ENCODE peak calls at places on chromosomes 6 and 20, in ten cellular contexts. One of them, this sample, is unnamed.
A peak's percentile ranks its signal among the peaks of the same experiment; 100 is the strongest.

GRCh38 chr6:32081168-32081624 is 27.9 kb downstream of the TNXB start:
- DNase-seq in AG08395: peak; percentile 97
- DNase-seq in mesenteric fat pad: no peak
- DNase-seq in occipital lobe: peak; percentile 42
- DNase-seq in PC-3: peak; percentile 74
- DNase-seq in pancreas: no peak
- DNase-seq in stimulated activated CD8-positive, alpha-beta memory T cell treated with anti-CD3 and anti-CD28 coated beads, Interleukin-4, amount 100 ng/mL, for 4 hours: no peak
- DNase-seq in H9: no peak
- DNase-seq in iris pigment epithelial cell: peak; percentile 90
- DNase-seq in choroid plexus epithelial cell: peak; percentile 84
- DNase-seq in this sample: peak; percentile 91

GRCh38 chr6:116624036-116624805 is 7.9 kb downstream of the RSPH4A start:
- DNase-seq in AG08395: no peak
- DNase-seq in mesenteric fat pad: no peak
- DNase-seq in occipital lobe: no peak
- DNase-seq in PC-3: peak; percentile 63
- DNase-seq in pancreas: no peak
- DNase-seq in stimulated activated CD8-positive, alpha-beta memory T cell treated with anti-CD3 and anti-CD28 coated beads, Interleukin-4, amount 100 ng/mL, for 4 hours: no peak
- DNase-seq in H9: no peak
- DNase-seq in iris pigment epithelial cell: peak; percentile 28
- DNase-seq in choroid plexus epithelial cell: no peak
- DNase-seq in this sample: no peak

GRCh38 chr6:84774174-84775158 is 10.1 kb upstream of the TBX18 start:
- DNase-seq in AG08395: peak; percentile 71
- DNase-seq in mesenteric fat pad: no peak
- DNase-seq in occipital lobe: no peak
- DNase-seq in PC-3: no peak
- DNase-seq in pancreas: peak; percentile 47
- DNase-seq in stimulated activated CD8-positive, alpha-beta memory T cell treated with anti-CD3 and anti-CD28 coated beads, Interleukin-4, amount 100 ng/mL, for 4 hours: no peak
- DNase-seq in H9: peak; percentile 88
- DNase-seq in iris pigment epithelial cell: peak; percentile 57
- DNase-seq in choroid plexus epithelial cell: peak; percentile 77
- DNase-seq in this sample: peak; percentile 79

GRCh38 chr6:90516074-90516660 is 70.7 kb downstream of the MAP3K7 start:
- DNase-seq in AG08395: no peak
- DNase-seq in mesenteric fat pad: no peak
- DNase-seq in occipital lobe: no peak
- DNase-seq in PC-3: no peak
- DNase-seq in pancreas: no peak
- DNase-seq in stimulated activated CD8-positive, alpha-beta memory T cell treated with anti-CD3 and anti-CD28 coated beads, Interleukin-4, amount 100 ng/mL, for 4 hours: no peak
- DNase-seq in H9: no peak
- DNase-seq in iris pigment epithelial cell: no peak
- DNase-seq in choroid plexus epithelial cell: no peak
- DNase-seq in this sample: no peak

GRCh38 chr6:113540491-113540890 is 316.7 kb upstream of the MARCKS start:
- DNase-seq in AG08395: no peak
- DNase-seq in mesenteric fat pad: no peak
- DNase-seq in occipital lobe: no peak
- DNase-seq in PC-3: peak; percentile 33
- DNase-seq in pancreas: no peak
- DNase-seq in stimulated activated CD8-positive, alpha-beta memory T cell treated with anti-CD3 and anti-CD28 coated beads, Interleukin-4, amount 100 ng/mL, for 4 hours: no peak
- DNase-seq in H9: no peak
- DNase-seq in iris pigment epithelial cell: peak; percentile 47
- DNase-seq in choroid plexus epithelial cell: peak; percentile 28
- DNase-seq in this sample: no peak

GRCh38 chr20:53622247-53623114 is 28.8 kb upstream of the ZNF217 start:
- DNase-seq in AG08395: no peak
- DNase-seq in mesenteric fat pad: no peak
- DNase-seq in occipital lobe: no peak
- DNase-seq in PC-3: no peak
- DNase-seq in pancreas: no peak
- DNase-seq in stimulated activated CD8-positive, alpha-beta memory T cell treated with anti-CD3 and anti-CD28 coated beads, Interleukin-4, amount 100 ng/mL, for 4 hours: no peak
- DNase-seq in H9: no peak
- DNase-seq in iris pigment epithelial cell: peak; percentile 8
- DNase-seq in choroid plexus epithelial cell: peak; percentile 23
- DNase-seq in this sample: peak; percentile 36

GRCh38 chr6:72425003-72425681 is 196.7 kb upstream of the KCNQ5 start:
- DNase-seq in AG08395: peak; percentile 92
- DNase-seq in mesenteric fat pad: no peak
- DNase-seq in occipital lobe: no peak
- DNase-seq in PC-3: peak; percentile 8
- DNase-seq in pancreas: no peak
- DNase-seq in stimulated activated CD8-positive, alpha-beta memory T cell treated with anti-CD3 and anti-CD28 coated beads, Interleukin-4, amount 100 ng/mL, for 4 hours: no peak
- DNase-seq in H9: no peak
- DNase-seq in iris pigment epithelial cell: peak; percentile 92
- DNase-seq in choroid plexus epithelial cell: peak; percentile 75
- DNase-seq in this sample: peak; percentile 50

GRCh38 chr6:6723316-6723715 is 134.8 kb downstream of the LY86 start:
- DNase-seq in AG08395: no peak
- DNase-seq in mesenteric fat pad: peak; percentile 18
- DNase-seq in occipital lobe: no peak
- DNase-seq in PC-3: no peak
- DNase-seq in pancreas: no peak
- DNase-seq in stimulated activated CD8-positive, alpha-beta memory T cell treated with anti-CD3 and anti-CD28 coated beads, Interleukin-4, amount 100 ng/mL, for 4 hours: no peak
- DNase-seq in H9: no peak
- DNase-seq in iris pigment epithelial cell: no peak
- DNase-seq in choroid plexus epithelial cell: no peak
- DNase-seq in this sample: no peak

GRCh38 chr6:14661188-14661587 is 543.6 kb downstream of the CD83 start:
- DNase-seq in AG08395: no peak
- DNase-seq in mesenteric fat pad: no peak
- DNase-seq in occipital lobe: no peak
- DNase-seq in PC-3: no peak
- DNase-seq in pancreas: peak; percentile 24
- DNase-seq in stimulated activated CD8-positive, alpha-beta memory T cell treated with anti-CD3 and anti-CD28 coated beads, Interleukin-4, amount 100 ng/mL, for 4 hours: peak; percentile 20
- DNase-seq in H9: no peak
- DNase-seq in iris pigment epithelial cell: peak; percentile 55
- DNase-seq in choroid plexus epithelial cell: peak; percentile 56
- DNase-seq in this sample: peak; percentile 56

GRCh38 chr6:139883776-139884175 is 509.3 kb upstream of the CITED2 start:
- DNase-seq in AG08395: no peak
- DNase-seq in mesenteric fat pad: no peak
- DNase-seq in occipital lobe: no peak
- DNase-seq in PC-3: no peak
- DNase-seq in pancreas: no peak
- DNase-seq in stimulated activated CD8-positive, alpha-beta memory T cell treated with anti-CD3 and anti-CD28 coated beads, Interleukin-4, amount 100 ng/mL, for 4 hours: no peak
- DNase-seq in H9: no peak
- DNase-seq in iris pigment epithelial cell: peak; percentile 64
- DNase-seq in choroid plexus epithelial cell: peak; percentile 53
- DNase-seq in this sample: peak; percentile 22

GRCh38 chr6:153858529-153858928 is 180.5 kb upstream of the OPRM1 start:
- DNase-seq in AG08395: no peak
- DNase-seq in mesenteric fat pad: no peak
- DNase-seq in occipital lobe: no peak
- DNase-seq in PC-3: no peak
- DNase-seq in pancreas: no peak
- DNase-seq in stimulated activated CD8-positive, alpha-beta memory T cell treated with anti-CD3 and anti-CD28 coated beads, Interleukin-4, amount 100 ng/mL, for 4 hours: no peak
- DNase-seq in H9: no peak
- DNase-seq in iris pigment epithelial cell: no peak
- DNase-seq in choroid plexus epithelial cell: no peak
- DNase-seq in this sample: no peak

GRCh38 chr6:119620846-119621570 is 271.4 kb upstream of the MAN1A1 start:
- DNase-seq in AG08395: peak; percentile 72
- DNase-seq in mesenteric fat pad: no peak
- DNase-seq in occipital lobe: no peak
- DNase-seq in PC-3: peak; percentile 89
- DNase-seq in pancreas: no peak
- DNase-seq in stimulated activated CD8-positive, alpha-beta memory T cell treated with anti-CD3 and anti-CD28 coated beads, Interleukin-4, amount 100 ng/mL, for 4 hours: no peak
- DNase-seq in H9: no peak
- DNase-seq in iris pigment epithelial cell: peak; percentile 69
- DNase-seq in choroid plexus epithelial cell: peak; percentile 88
- DNase-seq in this sample: peak; percentile 77

GRCh38 chr6:37994238-37994637 is 174.7 kb downstream of the ZFAND3 start:
- DNase-seq in AG08395: peak; percentile 46
- DNase-seq in mesenteric fat pad: no peak
- DNase-seq in occipital lobe: no peak
- DNase-seq in PC-3: peak; percentile 42
- DNase-seq in pancreas: no peak
- DNase-seq in stimulated activated CD8-positive, alpha-beta memory T cell treated with anti-CD3 and anti-CD28 coated beads, Interleukin-4, amount 100 ng/mL, for 4 hours: no peak
- DNase-seq in H9: no peak
- DNase-seq in iris pigment epithelial cell: peak; percentile 56
- DNase-seq in choroid plexus epithelial cell: peak; percentile 53
- DNase-seq in this sample: peak; percentile 45

GRCh38 chr6:29967379-29968010 is 25.2 kb downstream of the HLA-A start:
- DNase-seq in AG08395: no peak
- DNase-seq in mesenteric fat pad: no peak
- DNase-seq in occipital lobe: no peak
- DNase-seq in PC-3: peak; percentile 18
- DNase-seq in pancreas: peak; percentile 82
- DNase-seq in stimulated activated CD8-positive, alpha-beta memory T cell treated with anti-CD3 and anti-CD28 coated beads, Interleukin-4, amount 100 ng/mL, for 4 hours: no peak
- DNase-seq in H9: no peak
- DNase-seq in iris pigment epithelial cell: peak; percentile 18
- DNase-seq in choroid plexus epithelial cell: peak; percentile 41
- DNase-seq in this sample: no peak

GRCh38 chr20:17024513-17025105 is 202.2 kb upstream of the PCSK2 start:
- DNase-seq in AG08395: peak; percentile 70
- DNase-seq in mesenteric fat pad: no peak
- DNase-seq in occipital lobe: no peak
- DNase-seq in PC-3: no peak
- DNase-seq in pancreas: no peak
- DNase-seq in stimulated activated CD8-positive, alpha-beta memory T cell treated with anti-CD3 and anti-CD28 coated beads, Interleukin-4, amount 100 ng/mL, for 4 hours: no peak
- DNase-seq in H9: peak; percentile 72
- DNase-seq in iris pigment epithelial cell: peak; percentile 27
- DNase-seq in choroid plexus epithelial cell: peak; percentile 12
- DNase-seq in this sample: no peak

GRCh38 chr6:150325093-150325772 is 43.6 kb upstream of the IYD start:
- DNase-seq in AG08395: no peak
- DNase-seq in mesenteric fat pad: no peak
- DNase-seq in occipital lobe: no peak
- DNase-seq in PC-3: peak; percentile 45
- DNase-seq in pancreas: no peak
- DNase-seq in stimulated activated CD8-positive, alpha-beta memory T cell treated with anti-CD3 and anti-CD28 coated beads, Interleukin-4, amount 100 ng/mL, for 4 hours: no peak
- DNase-seq in H9: no peak
- DNase-seq in iris pigment epithelial cell: no peak
- DNase-seq in choroid plexus epithelial cell: no peak
- DNase-seq in this sample: no peak

GRCh38 chr6:25307805-25308494 is 28.8 kb downstream of the CARMIL1 start:
- DNase-seq in AG08395: no peak
- DNase-seq in mesenteric fat pad: no peak
- DNase-seq in occipital lobe: no peak
- DNase-seq in PC-3: no peak
- DNase-seq in pancreas: no peak
- DNase-seq in stimulated activated CD8-positive, alpha-beta memory T cell treated with anti-CD3 and anti-CD28 coated beads, Interleukin-4, amount 100 ng/mL, for 4 hours: no peak
- DNase-seq in H9: no peak
- DNase-seq in iris pigment epithelial cell: no peak
- DNase-seq in choroid plexus epithelial cell: no peak
- DNase-seq in this sample: no peak

GRCh38 chr6:143806282-143807102 is 36.6 kb upstream of the LTV1 start:
- DNase-seq in AG08395: peak; percentile 11
- DNase-seq in mesenteric fat pad: no peak
- DNase-seq in occipital lobe: no peak
- DNase-seq in PC-3: peak; percentile 25
- DNase-seq in pancreas: no peak
- DNase-seq in stimulated activated CD8-positive, alpha-beta memory T cell treated with anti-CD3 and anti-CD28 coated beads, Interleukin-4, amount 100 ng/mL, for 4 hours: peak; percentile 57
- DNase-seq in H9: no peak
- DNase-seq in iris pigment epithelial cell: peak; percentile 96
- DNase-seq in choroid plexus epithelial cell: peak; percentile 88
- DNase-seq in this sample: peak; percentile 74

GRCh38 chr6:53338304-53338703 is 10.4 kb downstream of the ELOVL5 start:
- DNase-seq in AG08395: no peak
- DNase-seq in mesenteric fat pad: no peak
- DNase-seq in occipital lobe: no peak
- DNase-seq in PC-3: no peak
- DNase-seq in pancreas: no peak
- DNase-seq in stimulated activated CD8-positive, alpha-beta memory T cell treated with anti-CD3 and anti-CD28 coated beads, Interleukin-4, amount 100 ng/mL, for 4 hours: no peak
- DNase-seq in H9: no peak
- DNase-seq in iris pigment epithelial cell: no peak
- DNase-seq in choroid plexus epithelial cell: no peak
- DNase-seq in this sample: no peak

GRCh38 chr6:157019115-157019628 is 242.0 kb downstream of the ARID1B start:
- DNase-seq in AG08395: no peak
- DNase-seq in mesenteric fat pad: no peak
- DNase-seq in occipital lobe: no peak
- DNase-seq in PC-3: peak; percentile 22
- DNase-seq in pancreas: no peak
- DNase-seq in stimulated activated CD8-positive, alpha-beta memory T cell treated with anti-CD3 and anti-CD28 coated beads, Interleukin-4, amount 100 ng/mL, for 4 hours: no peak
- DNase-seq in H9: peak; percentile 35
- DNase-seq in iris pigment epithelial cell: no peak
- DNase-seq in choroid plexus epithelial cell: peak; percentile 35
- DNase-seq in this sample: no peak

GRCh38 chr6:13924146-13924948 is 405 bp upstream of the RNF182 start:
- DNase-seq in AG08395: peak; percentile 38
- DNase-seq in mesenteric fat pad: no peak
- DNase-seq in occipital lobe: no peak
- DNase-seq in PC-3: peak; percentile 45
- DNase-seq in pancreas: peak; percentile 40
- DNase-seq in stimulated activated CD8-positive, alpha-beta memory T cell treated with anti-CD3 and anti-CD28 coated beads, Interleukin-4, amount 100 ng/mL, for 4 hours: no peak
- DNase-seq in H9: peak; percentile 75
- DNase-seq in iris pigment epithelial cell: peak; percentile 47
- DNase-seq in choroid plexus epithelial cell: peak; percentile 39
- DNase-seq in this sample: peak; percentile 37

GRCh38 chr6:43809417-43810305 is 39.6 kb downstream of the VEGFA start:
- DNase-seq in AG08395: no peak
- DNase-seq in mesenteric fat pad: no peak
- DNase-seq in occipital lobe: no peak
- DNase-seq in PC-3: peak; percentile 41
- DNase-seq in pancreas: no peak
- DNase-seq in stimulated activated CD8-positive, alpha-beta memory T cell treated with anti-CD3 and anti-CD28 coated beads, Interleukin-4, amount 100 ng/mL, for 4 hours: no peak
- DNase-seq in H9: no peak
- DNase-seq in iris pigment epithelial cell: peak; percentile 89
- DNase-seq in choroid plexus epithelial cell: peak; percentile 75
- DNase-seq in this sample: peak; percentile 73

GRCh38 chr6:113351183-113351834 is 505.8 kb upstream of the MARCKS start:
- DNase-seq in AG08395: no peak
- DNase-seq in mesenteric fat pad: no peak
- DNase-seq in occipital lobe: no peak
- DNase-seq in PC-3: peak; percentile 9
- DNase-seq in pancreas: no peak
- DNase-seq in stimulated activated CD8-positive, alpha-beta memory T cell treated with anti-CD3 and anti-CD28 coated beads, Interleukin-4, amount 100 ng/mL, for 4 hours: no peak
- DNase-seq in H9: no peak
- DNase-seq in iris pigment epithelial cell: peak; percentile 77
- DNase-seq in choroid plexus epithelial cell: peak; percentile 80
- DNase-seq in this sample: peak; percentile 52

GRCh38 chr6:15066433-15067337 is 179.2 kb upstream of the JARID2 start:
- DNase-seq in AG08395: peak; percentile 69
- DNase-seq in mesenteric fat pad: no peak
- DNase-seq in occipital lobe: no peak
- DNase-seq in PC-3: peak; percentile 34
- DNase-seq in pancreas: peak; percentile 37
- DNase-seq in stimulated activated CD8-positive, alpha-beta memory T cell treated with anti-CD3 and anti-CD28 coated beads, Interleukin-4, amount 100 ng/mL, for 4 hours: no peak
- DNase-seq in H9: no peak
- DNase-seq in iris pigment epithelial cell: peak; percentile 88
- DNase-seq in choroid plexus epithelial cell: peak; percentile 82
- DNase-seq in this sample: peak; percentile 76

GRCh38 chr6:134451529-134451928 is 133.6 kb upstream of the SGK1 start:
- DNase-seq in AG08395: no peak
- DNase-seq in mesenteric fat pad: no peak
- DNase-seq in occipital lobe: no peak
- DNase-seq in PC-3: no peak
- DNase-seq in pancreas: no peak
- DNase-seq in stimulated activated CD8-positive, alpha-beta memory T cell treated with anti-CD3 and anti-CD28 coated beads, Interleukin-4, amount 100 ng/mL, for 4 hours: no peak
- DNase-seq in H9: peak; percentile 59
- DNase-seq in iris pigment epithelial cell: no peak
- DNase-seq in choroid plexus epithelial cell: no peak
- DNase-seq in this sample: no peak

GRCh38 chr20:35173576-35174192 is 1.8 kb downstream of the PROCR start:
- DNase-seq in AG08395: no peak
- DNase-seq in mesenteric fat pad: no peak
- DNase-seq in occipital lobe: no peak
- DNase-seq in PC-3: no peak
- DNase-seq in pancreas: no peak
- DNase-seq in stimulated activated CD8-positive, alpha-beta memory T cell treated with anti-CD3 and anti-CD28 coated beads, Interleukin-4, amount 100 ng/mL, for 4 hours: no peak
- DNase-seq in H9: no peak
- DNase-seq in iris pigment epithelial cell: no peak
- DNase-seq in choroid plexus epithelial cell: no peak
- DNase-seq in this sample: no peak

GRCh38 chr6:71460933-71461332 is 172.3 kb downstream of the OGFRL1 start:
- DNase-seq in AG08395: peak; percentile 25
- DNase-seq in mesenteric fat pad: no peak
- DNase-seq in occipital lobe: no peak
- DNase-seq in PC-3: peak; percentile 8
- DNase-seq in pancreas: no peak
- DNase-seq in stimulated activated CD8-positive, alpha-beta memory T cell treated with anti-CD3 and anti-CD28 coated beads, Interleukin-4, amount 100 ng/mL, for 4 hours: no peak
- DNase-seq in H9: no peak
- DNase-seq in iris pigment epithelial cell: peak; percentile 59
- DNase-seq in choroid plexus epithelial cell: peak; percentile 47
- DNase-seq in this sample: no peak

GRCh38 chr20:8287328-8287727 is 155.3 kb downstream of the PLCB1 start:
- DNase-seq in AG08395: no peak
- DNase-seq in mesenteric fat pad: no peak
- DNase-seq in occipital lobe: no peak
- DNase-seq in PC-3: no peak
- DNase-seq in pancreas: no peak
- DNase-seq in stimulated activated CD8-positive, alpha-beta memory T cell treated with anti-CD3 and anti-CD28 coated beads, Interleukin-4, amount 100 ng/mL, for 4 hours: no peak
- DNase-seq in H9: no peak
- DNase-seq in iris pigment epithelial cell: no peak
- DNase-seq in choroid plexus epithelial cell: no peak
- DNase-seq in this sample: no peak

This sample was measured in fibroblast of pulmonary artery.